ENCODE peak calls at places on chromosomes 7 and 10, in seven cellular contexts. One of them, this sample, is unnamed. For H3K4me1, the result is how much of the 10 kb centered on the place peaks cover.

GRCh38 chr10:66926841-66927240 is 1.0 kb downstream of the LRRTM3 start:
- DNase-seq in H9: no peak
- DNase-seq in H1: no peak
- DNase-seq in neuronal stem cell: no peak
- DNase-seq in trophoblast cell: no peak
- DNase-seq in IMR-90: no peak
- DNase-seq in mesendoderm: no peak
- DNase-seq in this sample: no peak

GRCh38 chr10:119829429-119829828 is 43.2 kb downstream of the MCMBP start:
- DNase-seq in trophoblast cell: no peak
- DNase-seq in IMR-90: no peak
- DNase-seq in neuronal stem cell: no peak
- DNase-seq in H9: no peak
- DNase-seq in mesendoderm: peak
- DNase-seq in H1: no peak
- DNase-seq in this sample: no peak

GRCh38 chr7:138325434-138325833 is 134.6 kb upstream of the TRIM24 start:
- DNase-seq in IMR-90: no peak
- DNase-seq in H9: no peak
- DNase-seq in H1: no peak
- DNase-seq in mesendoderm: no peak
- DNase-seq in trophoblast cell: no peak
- DNase-seq in neuronal stem cell: no peak
- DNase-seq in this sample: no peak

GRCh38 chr10:117007080-117007479 is 2.1 kb upstream of the SHTN1 start:
- DNase-seq in trophoblast cell: no peak
- DNase-seq in H9: no peak
- DNase-seq in neuronal stem cell: no peak
- DNase-seq in H1: no peak
- DNase-seq in IMR-90: peak
- DNase-seq in mesendoderm: no peak
- DNase-seq in this sample: peak

GRCh38 chr7:134828361-134828760 is 48.9 kb downstream of the CALD1 start:
- DNase-seq in neuronal stem cell: no peak
- DNase-seq in mesendoderm: no peak
- DNase-seq in trophoblast cell: no peak
- DNase-seq in H1: no peak
- DNase-seq in IMR-90: peak
- DNase-seq in H9: no peak
- DNase-seq in this sample: no peak

GRCh38 chr10:95438781-95439180 is 122.4 kb downstream of the SORBS1 start:
- DNase-seq in IMR-90: no peak
- DNase-seq in H9: no peak
- DNase-seq in neuronal stem cell: no peak
- DNase-seq in trophoblast cell: peak
- DNase-seq in H1: no peak
- DNase-seq in mesendoderm: no peak
- DNase-seq in this sample: no peak

GRCh38 chr10:31847518-31847917 is 81.1 kb downstream of the ARHGAP12 start:
- DNase-seq in H1: no peak
- DNase-seq in IMR-90: no peak
- DNase-seq in H9: no peak
- DNase-seq in neuronal stem cell: no peak
- DNase-seq in mesendoderm: no peak
- DNase-seq in trophoblast cell: no peak
- DNase-seq in this sample: no peak

GRCh38 chr7:96330193-96330592 is 8.3 kb upstream of the SLC25A13 start:
- DNase-seq in mesendoderm: no peak
- DNase-seq in trophoblast cell: no peak
- DNase-seq in H1: no peak
- DNase-seq in IMR-90: no peak
- DNase-seq in H9: no peak
- DNase-seq in neuronal stem cell: no peak
- DNase-seq in this sample: no peak

GRCh38 chr10:49298666-49298989 is 342 bp upstream of the C10orf71 start:
- DNase-seq in IMR-90: no peak
- DNase-seq in neuronal stem cell: no peak
- DNase-seq in H9: no peak
- DNase-seq in H1: no peak
- DNase-seq in mesendoderm: peak
- DNase-seq in trophoblast cell: peak
- DNase-seq in this sample: no peak

GRCh38 chr10:128064615-128065580 is 61.3 kb downstream of the MKI67 start:
- DNase-seq in H9: no peak
- DNase-seq in mesendoderm: no peak
- DNase-seq in IMR-90: peak
- DNase-seq in trophoblast cell: peak
- DNase-seq in neuronal stem cell: no peak
- DNase-seq in H1: no peak
- DNase-seq in this sample: peak

GRCh38 chr10:50992972-50993766 is 81.1 kb upstream of the PRKG1 start:
- DNase-seq in IMR-90: peak
- DNase-seq in trophoblast cell: no peak
- DNase-seq in H9: peak
- DNase-seq in mesendoderm: peak
- DNase-seq in neuronal stem cell: no peak
- DNase-seq in H1: no peak
- DNase-seq in this sample: peak

GRCh38 chr7:121620206-121620605 is 224.1 kb upstream of the FAM3C start:
- DNase-seq in neuronal stem cell: no peak
- DNase-seq in mesendoderm: no peak
- DNase-seq in H9: no peak
- DNase-seq in H1: no peak
- DNase-seq in IMR-90: no peak
- DNase-seq in trophoblast cell: no peak
- DNase-seq in this sample: no peak

GRCh38 chr7:47484923-47485639 is 96.8 kb downstream of the TNS3 start:
- DNase-seq in neuronal stem cell: no peak
- DNase-seq in mesendoderm: no peak
- DNase-seq in trophoblast cell: no peak
- DNase-seq in H9: no peak
- DNase-seq in H1: no peak
- DNase-seq in IMR-90: no peak
- DNase-seq in this sample: no peak

GRCh38 chr7:151143261-151144015 is 24.1 kb downstream of the GBX1 start:
- DNase-seq in H1: no peak
- DNase-seq in IMR-90: no peak
- DNase-seq in trophoblast cell: no peak
- DNase-seq in neuronal stem cell: no peak
- DNase-seq in H9: peak
- DNase-seq in mesendoderm: no peak
- DNase-seq in this sample: no peak

GRCh38 chr7:101421123-101421522 is 58.4 kb downstream of the COL26A1 start:
- DNase-seq in neuronal stem cell: no peak
- DNase-seq in mesendoderm: no peak
- DNase-seq in trophoblast cell: no peak
- DNase-seq in IMR-90: no peak
- DNase-seq in H9: no peak
- DNase-seq in H1: no peak
- DNase-seq in this sample: no peak
- H2BK120ac ChIP-seq in neuronal stem cell: no peak
- H2BK120ac ChIP-seq in mesendoderm: no peak
- H2BK120ac ChIP-seq in trophoblast cell: peak
- H2BK120ac ChIP-seq in IMR-90: no peak
- H2BK120ac ChIP-seq in H9: no peak
- H2BK120ac ChIP-seq in H1: no peak
- H2BK120ac ChIP-seq in this sample: no peak

GRCh38 chr10:72000073-72001025 is 36.2 kb downstream of the CHST3 start:
- DNase-seq in neuronal stem cell: no peak
- DNase-seq in mesendoderm: no peak
- DNase-seq in H9: no peak
- DNase-seq in trophoblast cell: no peak
- DNase-seq in H1: no peak
- DNase-seq in IMR-90: no peak
- DNase-seq in this sample: no peak
- H3K4me1 ChIP-seq in neuronal stem cell: under half
- H3K4me1 ChIP-seq in mesendoderm: under half
- H3K4me1 ChIP-seq in H9: under half
- H3K4me1 ChIP-seq in trophoblast cell: under half
- H3K4me1 ChIP-seq in H1: under half
- H3K4me1 ChIP-seq in IMR-90: under half
- H3K4me1 ChIP-seq in this sample: under half

DNA sequence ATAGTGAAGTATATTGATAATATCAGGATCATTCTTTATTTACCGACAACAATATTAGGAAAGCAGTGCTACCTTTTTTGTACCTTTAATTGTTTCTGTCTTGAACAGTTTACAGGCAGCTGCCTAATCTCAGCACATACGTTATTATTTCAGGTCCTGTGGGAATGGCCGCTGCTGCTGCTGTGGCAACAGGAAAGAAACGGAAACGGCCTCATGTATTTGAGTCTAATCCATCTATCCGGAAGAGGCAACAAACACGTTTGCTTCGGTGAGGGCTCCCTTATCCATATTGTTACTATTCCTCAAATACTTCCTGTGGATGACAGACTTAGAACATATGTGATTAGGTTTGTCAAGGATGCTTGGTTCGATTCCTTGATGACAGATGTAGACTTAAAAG is 59.8 kb downstream of the NRF1 start:
- DNase-seq in neuronal stem cell: no peak
- DNase-seq in mesendoderm: no peak
- DNase-seq in IMR-90: no peak
- DNase-seq in H1: no peak
- DNase-seq in H9: no peak
- DNase-seq in trophoblast cell: no peak
- DNase-seq in this sample: no peak
- H2BK120ac ChIP-seq in neuronal stem cell: no peak
- H2BK120ac ChIP-seq in mesendoderm: no peak
- H2BK120ac ChIP-seq in IMR-90: no peak
- H2BK120ac ChIP-seq in H1: no peak
- H2BK120ac ChIP-seq in H9: no peak
- H2BK120ac ChIP-seq in trophoblast cell: no peak
- H2BK120ac ChIP-seq in this sample: no peak

DNA sequence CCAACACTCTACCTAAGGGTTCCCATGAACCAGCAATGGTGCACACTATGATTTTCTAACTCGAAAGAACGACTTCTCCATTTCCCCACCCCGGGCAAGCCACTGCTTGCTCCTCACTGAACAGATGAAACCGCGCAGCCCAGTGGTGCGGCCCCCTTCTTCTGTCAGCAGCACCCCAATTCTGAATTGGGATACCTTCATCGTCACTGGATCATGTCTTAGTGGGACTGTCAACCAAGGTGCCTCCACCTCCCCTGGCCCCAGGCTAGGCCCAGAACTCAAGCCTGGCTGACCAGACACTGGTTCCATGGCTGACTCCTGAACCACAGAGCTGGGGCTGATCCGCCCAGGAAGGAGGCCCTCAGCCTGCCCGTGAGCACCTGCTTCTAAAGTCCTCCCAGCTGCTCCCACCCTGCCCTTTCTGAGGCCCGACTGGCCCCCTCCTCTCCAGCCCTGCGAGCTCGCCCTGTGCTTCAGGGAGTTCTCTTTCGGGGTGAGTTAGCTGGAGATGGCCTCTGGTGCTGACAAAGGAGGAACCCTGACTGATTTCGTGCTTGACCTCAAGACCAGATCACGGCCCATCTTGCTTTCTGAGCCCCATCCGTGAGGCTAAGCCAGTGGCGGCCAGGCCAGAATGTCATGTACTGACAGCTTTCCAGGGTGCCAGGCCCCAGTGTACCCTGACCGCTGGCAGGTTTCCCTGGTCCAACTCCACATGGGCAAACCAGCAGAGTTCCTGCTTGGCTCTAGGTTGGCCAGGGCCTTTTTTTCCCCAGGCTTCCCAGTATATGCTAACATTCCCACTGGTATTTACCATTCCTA is 44.5 kb downstream of the FAM53B start:
- DNase-seq in H1: no peak
- DNase-seq in mesendoderm: no peak
- DNase-seq in H9: no peak
- DNase-seq in neuronal stem cell: no peak
- DNase-seq in IMR-90: no peak
- DNase-seq in trophoblast cell: no peak
- DNase-seq in this sample: no peak
- H3K4me1 ChIP-seq in H1: under half
- H3K4me1 ChIP-seq in mesendoderm: under half
- H3K4me1 ChIP-seq in H9: under half
- H3K4me1 ChIP-seq in neuronal stem cell: under half
- H3K4me1 ChIP-seq in IMR-90: under half
- H3K4me1 ChIP-seq in trophoblast cell: under half
- H3K4me1 ChIP-seq in this sample: under half

GRCh38 chr7:100423315-100423714 is 5.2 kb downstream of the ZCWPW1 start:
- DNase-seq in trophoblast cell: no peak
- DNase-seq in mesendoderm: no peak
- DNase-seq in IMR-90: no peak
- DNase-seq in neuronal stem cell: no peak
- DNase-seq in H1: no peak
- DNase-seq in H9: no peak
- DNase-seq in this sample: no peak
- H2BK120ac ChIP-seq in trophoblast cell: no peak
- H2BK120ac ChIP-seq in mesendoderm: no peak
- H2BK120ac ChIP-seq in IMR-90: no peak
- H2BK120ac ChIP-seq in neuronal stem cell: no peak
- H2BK120ac ChIP-seq in H1: no peak
- H2BK120ac ChIP-seq in H9: no peak
- H2BK120ac ChIP-seq in this sample: no peak

GRCh38 chr7:129773328-129773731 is 161.8 kb downstream of the NRF1 start:
- DNase-seq in IMR-90: no peak
- DNase-seq in trophoblast cell: no peak
- DNase-seq in mesendoderm: no peak
- DNase-seq in H1: no peak
- DNase-seq in H9: no peak
- DNase-seq in neuronal stem cell: no peak
- DNase-seq in this sample: no peak
- H3K4me1 ChIP-seq in IMR-90: under half
- H3K4me1 ChIP-seq in trophoblast cell: under half
- H3K4me1 ChIP-seq in mesendoderm: under half
- H3K4me1 ChIP-seq in H1: under half
- H3K4me1 ChIP-seq in H9: under half
- H3K4me1 ChIP-seq in neuronal stem cell: under half
- H3K4me1 ChIP-seq in this sample: under half

GRCh38 chr7:128937647-128938523 is at the start of gene IRF5:
- DNase-seq in H9: peak
- DNase-seq in neuronal stem cell: no peak
- DNase-seq in mesendoderm: no peak
- DNase-seq in IMR-90: no peak
- DNase-seq in trophoblast cell: peak
- DNase-seq in H1: no peak
- DNase-seq in this sample: no peak
- H2BK120ac ChIP-seq in H9: no peak
- H2BK120ac ChIP-seq in neuronal stem cell: no peak
- H2BK120ac ChIP-seq in mesendoderm: no peak
- H2BK120ac ChIP-seq in IMR-90: no peak
- H2BK120ac ChIP-seq in trophoblast cell: no peak
- H2BK120ac ChIP-seq in H1: no peak
- H2BK120ac ChIP-seq in this sample: no peak

GRCh38 chr7:76303057-76303828 is 770 bp downstream of the HSPB1 start:
- DNase-seq in H1: peak
- DNase-seq in trophoblast cell: peak
- DNase-seq in IMR-90: peak
- DNase-seq in neuronal stem cell: peak
- DNase-seq in H9: peak
- DNase-seq in mesendoderm: peak
- DNase-seq in this sample: peak
- H3K4me1 ChIP-seq in H1: under half
- H3K4me1 ChIP-seq in trophoblast cell: under half
- H3K4me1 ChIP-seq in IMR-90: under half
- H3K4me1 ChIP-seq in neuronal stem cell: under half
- H3K4me1 ChIP-seq in H9: under half
- H3K4me1 ChIP-seq in mesendoderm: under half
- H3K4me1 ChIP-seq in this sample: under half